ENCODE peak calls at places on chromosome 17, in ten cellular contexts. One of them, this sample, is unnamed.

GRCh38 chr17:72518810-72519597 is 398.2 kb downstream of the SOX9 start:
- ATAC-seq in left ventricle myocardium superior: no peak
- ATAC-seq in RWPE2: peak
- ATAC-seq in lung: peak
- ATAC-seq in T-cell: no peak
- ATAC-seq in psoas muscle: no peak
- ATAC-seq in activated CD8-positive, alpha-beta T cell treated with anti-CD3 and anti-CD28 coated beads for 36 hours: no peak
- ATAC-seq in HCT116: no peak
- ATAC-seq in SK-N-SH treated with all-trans-retinoic acid at 6 μM for 48 hours: no peak
- ATAC-seq in esophagus mucosa: no peak
- ATAC-seq in this sample: no peak

GRCh38 chr17:66781135-66781534 is 53.8 kb upstream of the CACNG5 start:
- ATAC-seq in esophagus mucosa: no peak
- ATAC-seq in lung: no peak
- ATAC-seq in HCT116: peak
- ATAC-seq in SK-N-SH treated with all-trans-retinoic acid at 6 μM for 48 hours: no peak
- ATAC-seq in psoas muscle: no peak
- ATAC-seq in RWPE2: no peak
- ATAC-seq in left ventricle myocardium superior: no peak
- ATAC-seq in activated CD8-positive, alpha-beta T cell treated with anti-CD3 and anti-CD28 coated beads for 36 hours: no peak
- ATAC-seq in T-cell: no peak
- ATAC-seq in this sample: no peak

GRCh38 chr17:9266031-9266680 is 244.8 kb downstream of the NTN1 start:
- ATAC-seq in left ventricle myocardium superior: peak
- ATAC-seq in psoas muscle: peak
- ATAC-seq in HCT116: no peak
- ATAC-seq in T-cell: no peak
- ATAC-seq in lung: no peak
- ATAC-seq in esophagus mucosa: no peak
- ATAC-seq in RWPE2: no peak
- ATAC-seq in activated CD8-positive, alpha-beta T cell treated with anti-CD3 and anti-CD28 coated beads for 36 hours: no peak
- ATAC-seq in SK-N-SH treated with all-trans-retinoic acid at 6 μM for 48 hours: no peak
- ATAC-seq in this sample: no peak

GRCh38 chr17:72118588-72119279 is 2.1 kb upstream of the SOX9 start:
- ATAC-seq in HCT116: no peak
- ATAC-seq in RWPE2: no peak
- ATAC-seq in left ventricle myocardium superior: peak
- ATAC-seq in T-cell: no peak
- ATAC-seq in psoas muscle: peak
- ATAC-seq in lung: no peak
- ATAC-seq in esophagus mucosa: no peak
- ATAC-seq in activated CD8-positive, alpha-beta T cell treated with anti-CD3 and anti-CD28 coated beads for 36 hours: no peak
- ATAC-seq in SK-N-SH treated with all-trans-retinoic acid at 6 μM for 48 hours: no peak
- ATAC-seq in this sample: no peak

GRCh38 chr17:66915204-66915611 is 49.3 kb upstream of the CACNG4 start:
- ATAC-seq in psoas muscle: peak
- ATAC-seq in SK-N-SH treated with all-trans-retinoic acid at 6 μM for 48 hours: peak
- ATAC-seq in HCT116: peak
- ATAC-seq in activated CD8-positive, alpha-beta T cell treated with anti-CD3 and anti-CD28 coated beads for 36 hours: no peak
- ATAC-seq in lung: no peak
- ATAC-seq in RWPE2: peak
- ATAC-seq in esophagus mucosa: peak
- ATAC-seq in T-cell: no peak
- ATAC-seq in left ventricle myocardium superior: peak
- ATAC-seq in this sample: no peak

GRCh38 chr17:4679652-4680051 is 24.3 kb downstream of the PELP1 start:
- ATAC-seq in psoas muscle: no peak
- ATAC-seq in activated CD8-positive, alpha-beta T cell treated with anti-CD3 and anti-CD28 coated beads for 36 hours: no peak
- ATAC-seq in left ventricle myocardium superior: no peak
- ATAC-seq in HCT116: peak
- ATAC-seq in RWPE2: peak
- ATAC-seq in T-cell: no peak
- ATAC-seq in SK-N-SH treated with all-trans-retinoic acid at 6 μM for 48 hours: peak
- ATAC-seq in lung: no peak
- ATAC-seq in esophagus mucosa: peak
- ATAC-seq in this sample: no peak

GRCh38 chr17:30199600-30199999 is 35.9 kb downstream of the SLC6A4 start:
- ATAC-seq in HCT116: no peak
- ATAC-seq in T-cell: no peak
- ATAC-seq in lung: no peak
- ATAC-seq in esophagus mucosa: no peak
- ATAC-seq in SK-N-SH treated with all-trans-retinoic acid at 6 μM for 48 hours: no peak
- ATAC-seq in RWPE2: no peak
- ATAC-seq in psoas muscle: no peak
- ATAC-seq in activated CD8-positive, alpha-beta T cell treated with anti-CD3 and anti-CD28 coated beads for 36 hours: no peak
- ATAC-seq in left ventricle myocardium superior: no peak
- ATAC-seq in this sample: no peak

GRCh38 chr17:21193031-21193430 is 20.9 kb downstream of the TMEM11 start:
- ATAC-seq in activated CD8-positive, alpha-beta T cell treated with anti-CD3 and anti-CD28 coated beads for 36 hours: peak
- ATAC-seq in psoas muscle: peak
- ATAC-seq in RWPE2: no peak
- ATAC-seq in T-cell: no peak
- ATAC-seq in esophagus mucosa: no peak
- ATAC-seq in left ventricle myocardium superior: no peak
- ATAC-seq in lung: no peak
- ATAC-seq in SK-N-SH treated with all-trans-retinoic acid at 6 μM for 48 hours: no peak
- ATAC-seq in HCT116: no peak
- ATAC-seq in this sample: peak

GRCh38 chr17:8121531-8122390 is 2.1 kb downstream of the HES7 start:
- ATAC-seq in HCT116: peak
- ATAC-seq in RWPE2: peak
- ATAC-seq in lung: no peak
- ATAC-seq in psoas muscle: peak
- ATAC-seq in esophagus mucosa: no peak
- ATAC-seq in SK-N-SH treated with all-trans-retinoic acid at 6 μM for 48 hours: peak
- ATAC-seq in left ventricle myocardium superior: peak
- ATAC-seq in activated CD8-positive, alpha-beta T cell treated with anti-CD3 and anti-CD28 coated beads for 36 hours: peak
- ATAC-seq in T-cell: no peak
- ATAC-seq in this sample: peak

GRCh38 chr17:3727041-3727440 is 3.3 kb downstream of the HASPIN start:
- ATAC-seq in HCT116: no peak
- ATAC-seq in lung: no peak
- ATAC-seq in T-cell: no peak
- ATAC-seq in psoas muscle: no peak
- ATAC-seq in activated CD8-positive, alpha-beta T cell treated with anti-CD3 and anti-CD28 coated beads for 36 hours: no peak
- ATAC-seq in RWPE2: no peak
- ATAC-seq in SK-N-SH treated with all-trans-retinoic acid at 6 μM for 48 hours: no peak
- ATAC-seq in esophagus mucosa: no peak
- ATAC-seq in left ventricle myocardium superior: no peak
- ATAC-seq in this sample: no peak

GRCh38 chr17:67558740-67559380 is 158.9 kb upstream of the NOL11 start:
- ATAC-seq in SK-N-SH treated with all-trans-retinoic acid at 6 μM for 48 hours: no peak
- ATAC-seq in activated CD8-positive, alpha-beta T cell treated with anti-CD3 and anti-CD28 coated beads for 36 hours: no peak
- ATAC-seq in RWPE2: no peak
- ATAC-seq in psoas muscle: peak
- ATAC-seq in left ventricle myocardium superior: peak
- ATAC-seq in HCT116: no peak
- ATAC-seq in T-cell: no peak
- ATAC-seq in esophagus mucosa: peak
- ATAC-seq in lung: no peak
- ATAC-seq in this sample: peak

GRCh38 chr17:18184143-18185007 is 747 bp downstream of the ALKBH5 start:
- ATAC-seq in psoas muscle: peak
- ATAC-seq in lung: no peak
- ATAC-seq in RWPE2: no peak
- ATAC-seq in left ventricle myocardium superior: peak
- ATAC-seq in activated CD8-positive, alpha-beta T cell treated with anti-CD3 and anti-CD28 coated beads for 36 hours: no peak
- ATAC-seq in SK-N-SH treated with all-trans-retinoic acid at 6 μM for 48 hours: no peak
- ATAC-seq in HCT116: no peak
- ATAC-seq in T-cell: peak
- ATAC-seq in esophagus mucosa: peak
- ATAC-seq in this sample: no peak

GRCh38 chr17:1896243-1897163 is 66.7 kb downstream of the RPA1 start:
- ATAC-seq in T-cell: no peak
- ATAC-seq in lung: no peak
- ATAC-seq in activated CD8-positive, alpha-beta T cell treated with anti-CD3 and anti-CD28 coated beads for 36 hours: no peak
- ATAC-seq in esophagus mucosa: no peak
- ATAC-seq in psoas muscle: no peak
- ATAC-seq in HCT116: no peak
- ATAC-seq in SK-N-SH treated with all-trans-retinoic acid at 6 μM for 48 hours: no peak
- ATAC-seq in RWPE2: no peak
- ATAC-seq in left ventricle myocardium superior: no peak
- ATAC-seq in this sample: no peak

GRCh38 chr17:28119049-28119448 is 76.6 kb downstream of the NLK start:
- ATAC-seq in esophagus mucosa: no peak
- ATAC-seq in SK-N-SH treated with all-trans-retinoic acid at 6 μM for 48 hours: no peak
- ATAC-seq in T-cell: no peak
- ATAC-seq in RWPE2: no peak
- ATAC-seq in psoas muscle: no peak
- ATAC-seq in HCT116: no peak
- ATAC-seq in lung: no peak
- ATAC-seq in left ventricle myocardium superior: peak
- ATAC-seq in activated CD8-positive, alpha-beta T cell treated with anti-CD3 and anti-CD28 coated beads for 36 hours: no peak
- ATAC-seq in this sample: no peak

GRCh38 chr17:28865946-28866752 is 11.3 kb downstream of the ERAL1 start:
- ATAC-seq in RWPE2: peak
- ATAC-seq in activated CD8-positive, alpha-beta T cell treated with anti-CD3 and anti-CD28 coated beads for 36 hours: no peak
- ATAC-seq in psoas muscle: no peak
- ATAC-seq in HCT116: no peak
- ATAC-seq in SK-N-SH treated with all-trans-retinoic acid at 6 μM for 48 hours: no peak
- ATAC-seq in lung: no peak
- ATAC-seq in esophagus mucosa: peak
- ATAC-seq in T-cell: no peak
- ATAC-seq in left ventricle myocardium superior: no peak
- ATAC-seq in this sample: peak

GRCh38 chr17:1803280-1803679 is 26.4 kb downstream of the SMYD4 start:
- ATAC-seq in T-cell: no peak
- ATAC-seq in lung: no peak
- ATAC-seq in activated CD8-positive, alpha-beta T cell treated with anti-CD3 and anti-CD28 coated beads for 36 hours: no peak
- ATAC-seq in RWPE2: no peak
- ATAC-seq in esophagus mucosa: no peak
- ATAC-seq in SK-N-SH treated with all-trans-retinoic acid at 6 μM for 48 hours: no peak
- ATAC-seq in left ventricle myocardium superior: no peak
- ATAC-seq in psoas muscle: peak
- ATAC-seq in HCT116: no peak
- ATAC-seq in this sample: no peak

GRCh38 chr17:17947309-17947708 is 24.9 kb downstream of the TOM1L2 start:
- ATAC-seq in left ventricle myocardium superior: no peak
- ATAC-seq in lung: no peak
- ATAC-seq in SK-N-SH treated with all-trans-retinoic acid at 6 μM for 48 hours: no peak
- ATAC-seq in HCT116: no peak
- ATAC-seq in activated CD8-positive, alpha-beta T cell treated with anti-CD3 and anti-CD28 coated beads for 36 hours: no peak
- ATAC-seq in RWPE2: no peak
- ATAC-seq in T-cell: no peak
- ATAC-seq in psoas muscle: no peak
- ATAC-seq in esophagus mucosa: no peak
- ATAC-seq in this sample: no peak

GRCh38 chr17:58501451-58501850 is 13.0 kb downstream of the MTMR4 start:
- ATAC-seq in T-cell: no peak
- ATAC-seq in left ventricle myocardium superior: no peak
- ATAC-seq in HCT116: no peak
- ATAC-seq in lung: no peak
- ATAC-seq in esophagus mucosa: no peak
- ATAC-seq in RWPE2: no peak
- ATAC-seq in psoas muscle: no peak
- ATAC-seq in activated CD8-positive, alpha-beta T cell treated with anti-CD3 and anti-CD28 coated beads for 36 hours: no peak
- ATAC-seq in SK-N-SH treated with all-trans-retinoic acid at 6 μM for 48 hours: no peak
- ATAC-seq in this sample: no peak

GRCh38 chr17:38658741-38659345 is 15.9 kb downstream of the EPOP start:
- ATAC-seq in lung: no peak
- ATAC-seq in SK-N-SH treated with all-trans-retinoic acid at 6 μM for 48 hours: no peak
- ATAC-seq in RWPE2: no peak
- ATAC-seq in HCT116: no peak
- ATAC-seq in left ventricle myocardium superior: peak
- ATAC-seq in activated CD8-positive, alpha-beta T cell treated with anti-CD3 and anti-CD28 coated beads for 36 hours: no peak
- ATAC-seq in T-cell: no peak
- ATAC-seq in esophagus mucosa: no peak
- ATAC-seq in psoas muscle: no peak
- ATAC-seq in this sample: no peak

GRCh38 chr17:68601565-68602266 is 549 bp upstream of the FAM20A start:
- ATAC-seq in activated CD8-positive, alpha-beta T cell treated with anti-CD3 and anti-CD28 coated beads for 36 hours: no peak
- ATAC-seq in left ventricle myocardium superior: peak
- ATAC-seq in RWPE2: no peak
- ATAC-seq in lung: no peak
- ATAC-seq in psoas muscle: no peak
- ATAC-seq in esophagus mucosa: peak
- ATAC-seq in HCT116: no peak
- ATAC-seq in T-cell: no peak
- ATAC-seq in SK-N-SH treated with all-trans-retinoic acid at 6 μM for 48 hours: no peak
- ATAC-seq in this sample: no peak

GRCh38 chr17:29179232-29180036 is 764 bp downstream of the MYO18A start:
- ATAC-seq in T-cell: no peak
- ATAC-seq in left ventricle myocardium superior: peak
- ATAC-seq in lung: no peak
- ATAC-seq in RWPE2: peak
- ATAC-seq in SK-N-SH treated with all-trans-retinoic acid at 6 μM for 48 hours: peak
- ATAC-seq in esophagus mucosa: peak
- ATAC-seq in psoas muscle: no peak
- ATAC-seq in activated CD8-positive, alpha-beta T cell treated with anti-CD3 and anti-CD28 coated beads for 36 hours: no peak
- ATAC-seq in HCT116: peak
- ATAC-seq in this sample: no peak

GRCh38 chr17:68200689-68201424 is 47.0 kb upstream of the AMZ2 start:
- ATAC-seq in left ventricle myocardium superior: peak
- ATAC-seq in T-cell: peak
- ATAC-seq in lung: peak
- ATAC-seq in esophagus mucosa: peak
- ATAC-seq in RWPE2: peak
- ATAC-seq in activated CD8-positive, alpha-beta T cell treated with anti-CD3 and anti-CD28 coated beads for 36 hours: peak
- ATAC-seq in HCT116: peak
- ATAC-seq in psoas muscle: peak
- ATAC-seq in SK-N-SH treated with all-trans-retinoic acid at 6 μM for 48 hours: peak
- ATAC-seq in this sample: peak

GRCh38 chr17:71921726-71922320 is 199.0 kb upstream of the SOX9 start:
- ATAC-seq in RWPE2: peak
- ATAC-seq in activated CD8-positive, alpha-beta T cell treated with anti-CD3 and anti-CD28 coated beads for 36 hours: peak
- ATAC-seq in SK-N-SH treated with all-trans-retinoic acid at 6 μM for 48 hours: no peak
- ATAC-seq in left ventricle myocardium superior: no peak
- ATAC-seq in lung: no peak
- ATAC-seq in HCT116: no peak
- ATAC-seq in esophagus mucosa: no peak
- ATAC-seq in T-cell: peak
- ATAC-seq in psoas muscle: no peak
- ATAC-seq in this sample: peak

GRCh38 chr17:51748749-51749604 is 409.5 kb downstream of the CA10 start:
- ATAC-seq in SK-N-SH treated with all-trans-retinoic acid at 6 μM for 48 hours: no peak
- ATAC-seq in RWPE2: no peak
- ATAC-seq in HCT116: no peak
- ATAC-seq in left ventricle myocardium superior: no peak
- ATAC-seq in activated CD8-positive, alpha-beta T cell treated with anti-CD3 and anti-CD28 coated beads for 36 hours: no peak
- ATAC-seq in lung: no peak
- ATAC-seq in esophagus mucosa: no peak
- ATAC-seq in T-cell: no peak
- ATAC-seq in psoas muscle: no peak
- ATAC-seq in this sample: no peak

GRCh38 chr17:51046527-51047384 is 73.9 kb downstream of the SPAG9 start:
- ATAC-seq in esophagus mucosa: peak
- ATAC-seq in HCT116: peak
- ATAC-seq in SK-N-SH treated with all-trans-retinoic acid at 6 μM for 48 hours: peak
- ATAC-seq in T-cell: no peak
- ATAC-seq in activated CD8-positive, alpha-beta T cell treated with anti-CD3 and anti-CD28 coated beads for 36 hours: no peak
- ATAC-seq in psoas muscle: peak
- ATAC-seq in lung: peak
- ATAC-seq in RWPE2: peak
- ATAC-seq in left ventricle myocardium superior: peak
- ATAC-seq in this sample: no peak

GRCh38 chr17:57979076-57979475 is 9.0 kb downstream of the VEZF1 start:
- ATAC-seq in HCT116: no peak
- ATAC-seq in psoas muscle: no peak
- ATAC-seq in SK-N-SH treated with all-trans-retinoic acid at 6 μM for 48 hours: no peak
- ATAC-seq in left ventricle myocardium superior: no peak
- ATAC-seq in activated CD8-positive, alpha-beta T cell treated with anti-CD3 and anti-CD28 coated beads for 36 hours: no peak
- ATAC-seq in RWPE2: no peak
- ATAC-seq in esophagus mucosa: no peak
- ATAC-seq in T-cell: no peak
- ATAC-seq in lung: no peak
- ATAC-seq in this sample: no peak

GRCh38 chr17:4514206-4514605 is 15.5 kb downstream of the SPNS2 start:
- ATAC-seq in HCT116: peak
- ATAC-seq in SK-N-SH treated with all-trans-retinoic acid at 6 μM for 48 hours: no peak
- ATAC-seq in psoas muscle: no peak
- ATAC-seq in RWPE2: no peak
- ATAC-seq in left ventricle myocardium superior: no peak
- ATAC-seq in esophagus mucosa: peak
- ATAC-seq in lung: no peak
- ATAC-seq in activated CD8-positive, alpha-beta T cell treated with anti-CD3 and anti-CD28 coated beads for 36 hours: no peak
- ATAC-seq in T-cell: no peak
- ATAC-seq in this sample: no peak

GRCh38 chr17:29949708-29950107 is 8.3 kb downstream of the EFCAB5 start:
- ATAC-seq in psoas muscle: no peak
- ATAC-seq in lung: no peak
- ATAC-seq in RWPE2: no peak
- ATAC-seq in activated CD8-positive, alpha-beta T cell treated with anti-CD3 and anti-CD28 coated beads for 36 hours: no peak
- ATAC-seq in left ventricle myocardium superior: no peak
- ATAC-seq in T-cell: no peak
- ATAC-seq in SK-N-SH treated with all-trans-retinoic acid at 6 μM for 48 hours: peak
- ATAC-seq in esophagus mucosa: no peak
- ATAC-seq in HCT116: no peak
- ATAC-seq in this sample: no peak